ENCODE peak calls at places on chromosomes 5 and 9, in ten cellular contexts. R, T, F, X, B, K, H, L, D and E are unnamed samples.

GRCh38 chr5:43676083-43676840 is 73.3 kb downstream of the NNT start:
- DNase-seq in H (no peak), K (no peak), D (no peak), B (no peak), F (no peak), X (no peak), T (no peak), L (no peak), R (no peak), E (no peak)

GRCh38 chr5:153402550-153402949 is 87.9 kb upstream of the GRIA1 start:
- DNase-seq in B (no peak), F (peak), T (peak), K (no peak), R (no peak), X (no peak), L (no peak), D (peak), H (peak), E (no peak)

GRCh38 chr5:143008032-143008431 is 237.9 kb downstream of the ARHGAP26 start:
- DNase-seq in F (no peak), R (no peak), H (no peak), X (no peak), K (no peak), B (no peak), L (no peak), T (no peak), D (no peak), E (no peak)

GRCh38 chr5:107578051-107578635 is 92.6 kb downstream of the EFNA5 start:
- DNase-seq in D (no peak), T (no peak), X (no peak), R (no peak), H (no peak), B (no peak), F (no peak), L (no peak), K (no peak), E (no peak)

GRCh38 chr5:113017891-113018635 is 41.5 kb downstream of the DCP2 start:
- DNase-seq in F (no peak), K (no peak), R (no peak), T (no peak), X (no peak), B (no peak), L (no peak), H (peak), D (no peak), E (no peak)

GRCh38 chr9:9142001-9142400 is 1342.4 kb upstream of the DMAC1 start:
- DNase-seq in X (no peak), F (no peak), H (no peak), T (no peak), K (peak), D (no peak), B (no peak), L (no peak), R (no peak), E (no peak)

GRCh38 chr5:102554092-102554491 is 55.3 kb upstream of the SLCO6A1 start:
- DNase-seq in L (no peak), F (no peak), H (peak), R (no peak), T (no peak), D (no peak), K (no peak), X (no peak), B (no peak), E (no peak)

GRCh38 chr9:131739988-131740648 is at the start of gene RAPGEF1:
- DNase-seq in T (no peak), R (peak), D (no peak), L (peak), H (no peak), K (peak), B (peak), F (no peak), X (peak), E (peak)

GRCh38 chr9:132582276-132582785 is at the start of gene BARHL1:
- DNase-seq in L (no peak), T (no peak), D (no peak), R (no peak), X (no peak), F (no peak), H (no peak), B (no peak), K (no peak), E (no peak)

GRCh38 chr5:67353500-67353931 is 156.9 kb upstream of the CD180 start:
- DNase-seq in R (no peak), X (no peak), B (no peak), T (peak), F (no peak), L (no peak), K (no peak), H (no peak), D (peak), E (no peak)

GRCh38 chr9:126372716-126373115 is 46.1 kb downstream of the MVB12B start:
- DNase-seq in L (no peak), R (no peak), X (no peak), B (no peak), D (no peak), H (no peak), T (no peak), F (no peak), K (no peak), E (peak)

GRCh38 chr9:21836437-21837161 is 34.2 kb downstream of the MTAP start:
- DNase-seq in X (no peak), H (peak), T (peak), R (no peak), L (no peak), F (peak), D (peak), K (no peak), B (no peak), E (peak)

GRCh38 chr9:109256381-109256780 is 64.5 kb downstream of the EPB41L4B start:
- DNase-seq in H (no peak), B (no peak), L (no peak), D (peak), F (no peak), T (peak), K (no peak), R (no peak), X (no peak), E (no peak)

GRCh38 chr9:33375238-33375840 is 27.0 kb downstream of the AQP7 start:
- DNase-seq in F (no peak), L (no peak), X (no peak), R (no peak), H (no peak), D (peak), T (no peak), K (peak), B (no peak), E (no peak)

GRCh38 chr9:37034320-37034937 is 361 bp upstream of the PAX5 start:
- DNase-seq in T (no peak), X (peak), D (no peak), B (no peak), R (peak), K (peak), H (no peak), L (no peak), F (no peak), E (peak)

GRCh38 chr5:167816864-167817263 is 474.6 kb upstream of the WWC1 start:
- DNase-seq in B (no peak), L (no peak), F (no peak), K (no peak), T (no peak), R (no peak), X (no peak), D (no peak), H (no peak), E (no peak)

GRCh38 chr5:83552275-83552674 is 80.7 kb downstream of the VCAN start:
- DNase-seq in X (no peak), H (no peak), T (no peak), F (no peak), K (no peak), B (no peak), D (no peak), R (no peak), L (no peak), E (no peak)

GRCh38 chr5:66701244-66701643 is 105.1 kb downstream of the MAST4 start:
- DNase-seq in F (no peak), B (no peak), D (no peak), X (peak), L (no peak), H (no peak), K (no peak), R (no peak), T (no peak), E (no peak)

GRCh38 chr5:6833406-6833805 is 120.2 kb downstream of the TENT4A start:
- DNase-seq in B (no peak), D (no peak), T (no peak), L (no peak), R (no peak), X (no peak), K (no peak), H (no peak), F (no peak), E (no peak)

GRCh38 chr5:78821519-78821918 is 163.6 kb downstream of the ARSB start:
- DNase-seq in R (no peak), L (no peak), X (no peak), F (no peak), H (no peak), B (no peak), T (no peak), D (no peak), K (no peak), E (no peak)

GRCh38 chr5:65172486-65173129 is 309.1 kb downstream of the ADAMTS6 start:
- DNase-seq in H (peak), B (no peak), R (no peak), T (peak), X (no peak), F (peak), L (no peak), K (no peak), D (peak), E (peak)

GRCh38 chr5:142385194-142385593 is 60.4 kb upstream of the SPRY4 start:
- DNase-seq in R (no peak), F (peak), X (no peak), T (peak), K (no peak), H (peak), D (peak), L (no peak), B (no peak), E (no peak)